ENCODE peak calls at places on chromosomes 4 and X, in six cellular contexts. Q is esophagus squamous epithelium, T is IMR-90, J is A549, M is tibial nerve, N is GM12892. F is an unnamed sample.

GRCh38 chr4:112279882-112280315 is 5.8 kb downstream of the TIFA start:
- DNase-seq in J (no peak), T (peak; percentile 13), M (no peak), N (no peak), Q (no peak), F (no peak)

GRCh38 chr4:88747351-88747750 is 49.7 kb upstream of the NAP1L5 start:
- DNase-seq in M (no peak), T (no peak), J (no peak), Q (no peak), N (no peak), F (no peak)

GRCh38 chr4:54217642-54218486 is 11.2 kb upstream of the PDGFRA start:
- DNase-seq in M (peak; percentile 92), J (peak; percentile 72), Q (peak; percentile 21), T (peak; percentile 83), N (no peak), F (peak; percentile 56)

GRCh38 chrX:73851014-73852009 is 288.3 kb downstream of the CHIC1 start:
- DNase-seq in J (no peak), Q (peak; percentile 61), T (peak; percentile 96), N (peak; percentile 28), M (no peak), F (no peak)

GRCh38 chr4:168558587-168558986 is 61.7 kb downstream of the PALLD start:
- DNase-seq in T (peak; percentile 60), Q (no peak), N (no peak), M (no peak), J (peak; percentile 50), F (no peak)

GRCh38 chr4:140703463-140703862 is 52.7 kb downstream of the TBC1D9 start:
- DNase-seq in T (peak; percentile 22), Q (no peak), J (no peak), N (no peak), M (no peak), F (no peak)

GRCh38 chr4:112327950-112328349 is 30.8 kb downstream of the ALPK1 start:
- DNase-seq in T (peak; percentile 72), J (peak; percentile 27), M (no peak), Q (no peak), N (no peak), F (no peak)

GRCh38 chrX:37380920-37381319 is 31.8 kb downstream of the PRRG1 start:
- DNase-seq in T (peak; percentile 82), Q (no peak), M (no peak), N (no peak), J (peak; percentile 39), F (peak; percentile 0)

GRCh38 chr4:61493470-61493869 is 293.3 kb downstream of the ADGRL3 start:
- DNase-seq in M (no peak), Q (no peak), N (no peak), T (no peak), J (peak; percentile 11), F (no peak)

GRCh38 chrX:151929131-151929530 is 16.4 kb downstream of the MAGEA4 start:
- DNase-seq in T (no peak), Q (no peak), N (no peak), J (no peak), M (no peak), F (no peak)

GRCh38 chrX:123962794-123963373 is 1.4 kb downstream of the STAG2 start:
- DNase-seq in Q (peak; percentile 23), M (peak; percentile 82), J (peak; percentile 94), T (peak; percentile 94), N (peak; percentile 25), F (peak; percentile 42)
- TF ChIP-seq POLR2A in Q (peak; percentile 67), M (peak; percentile 48), J (no peak), T (peak; percentile 72), N (peak; percentile 64), F (peak; percentile 39)

DNA sequence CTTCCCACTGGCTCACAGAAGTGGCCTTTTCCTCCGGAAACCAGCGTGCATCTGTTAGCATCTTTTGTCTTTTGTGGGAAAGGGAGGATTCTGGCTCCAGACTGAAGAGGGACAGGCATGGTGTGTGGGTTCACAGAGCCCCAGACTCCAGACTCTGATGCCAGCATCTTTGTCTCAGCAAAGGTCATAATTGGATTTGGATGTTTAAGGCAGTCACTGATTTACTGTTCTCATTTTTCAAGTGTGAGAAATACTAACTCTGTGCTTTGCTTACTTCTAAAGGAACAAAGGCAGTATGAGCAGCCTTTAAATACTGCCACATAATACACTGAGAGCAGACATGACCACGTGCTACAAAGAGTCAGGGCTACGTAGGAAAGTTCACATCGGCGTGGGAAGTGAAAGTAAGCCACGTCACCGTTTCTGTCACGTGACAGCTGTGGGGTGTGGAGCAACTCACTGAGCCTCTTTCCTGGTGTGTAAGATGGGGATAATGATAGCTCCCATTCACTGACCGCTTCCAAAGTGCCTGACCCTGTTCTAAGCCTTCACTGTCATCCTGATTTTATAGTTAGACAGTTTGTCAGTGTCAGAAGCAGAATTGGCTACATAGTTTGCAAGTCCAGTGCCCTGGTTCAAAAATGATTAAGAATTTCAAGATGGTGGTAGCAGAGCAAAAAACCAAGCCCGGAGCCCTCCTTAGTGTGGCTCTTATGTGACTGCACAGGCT is 24.8 kb upstream of the TMSB4X start:
- DNase-seq in N (no peak), T (peak; percentile 92), J (no peak), M (peak; percentile 82), Q (peak; percentile 32), F (no peak)
- TF ChIP-seq POLR2A in N (peak; percentile 95), T (peak; percentile 73), J (no peak), M (no peak), Q (no peak), F (no peak)

GRCh38 chr4:2757426-2757825 is 1.3 kb upstream of the TNIP2 start:
- DNase-seq in J (no peak), T (no peak), M (no peak), N (no peak), Q (no peak), F (no peak)

GRCh38 chr4:2754848-2755820 is 1.0 kb downstream of the TNIP2 start:
- DNase-seq in N (no peak), Q (no peak), T (no peak), M (no peak), J (no peak), F (no peak)

GRCh38 chr4:2753444-2753843 is 2.7 kb downstream of the TNIP2 start:
- DNase-seq in J (no peak), Q (no peak), M (no peak), N (no peak), T (no peak), F (no peak)

GRCh38 chr4:2756691-2757350 is 685 bp upstream of the TNIP2 start:
- DNase-seq in T (no peak), Q (no peak), M (no peak), N (no peak), J (no peak), F (no peak)

DNA sequence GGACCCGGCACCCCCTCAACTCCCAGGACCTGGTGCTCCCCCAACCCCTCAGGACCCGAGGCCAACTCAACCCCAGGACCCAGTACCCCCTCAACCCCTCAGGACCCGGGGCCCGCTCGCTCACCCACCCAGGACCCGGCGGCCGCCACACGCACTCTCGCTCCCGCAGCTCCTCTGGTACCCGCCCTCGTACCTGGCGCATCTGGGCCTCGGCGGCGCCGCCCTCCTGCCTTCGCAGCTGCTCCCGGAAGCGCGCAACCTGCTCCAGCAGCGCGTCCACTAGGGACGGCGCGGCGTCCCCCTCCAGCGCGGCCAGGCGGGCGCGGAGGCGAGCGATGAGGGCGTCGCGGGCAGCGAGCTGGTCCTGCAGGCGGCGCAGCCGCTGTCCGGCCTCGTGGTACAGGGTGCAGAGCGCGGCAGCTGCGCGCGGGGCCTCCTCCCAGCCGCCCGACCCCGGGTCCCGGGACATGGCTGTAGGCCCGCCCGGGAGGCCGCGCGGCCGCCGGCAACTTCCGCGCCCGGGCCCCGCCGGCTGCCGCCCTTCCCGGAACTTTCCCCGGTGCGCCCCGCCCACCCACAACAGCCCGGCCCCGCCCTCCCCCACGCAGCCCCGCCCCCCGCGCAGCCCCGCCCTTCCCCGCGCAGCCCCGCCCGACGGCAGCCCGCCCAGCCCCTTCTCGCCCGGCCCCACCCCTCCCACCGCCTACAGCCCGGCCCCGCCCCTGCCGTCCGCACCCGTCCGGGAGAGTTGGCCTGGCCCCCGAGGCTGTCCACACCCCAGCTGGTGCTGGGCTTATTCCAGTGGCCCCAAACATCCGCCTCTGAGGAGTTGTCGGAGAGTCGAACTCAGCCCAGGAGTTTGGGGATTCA is at the start of gene TNIP2:
- DNase-seq in Q (peak; percentile 42), M (peak; percentile 71), T (peak; percentile 73), J (peak; percentile 64), N (peak; percentile 93), F (peak; percentile 89)
- TF ChIP-seq POLR2A in Q (peak; percentile 55), M (peak; percentile 10), T (peak; percentile 34), J (peak; percentile 75), N (peak; percentile 75), F (peak; percentile 71)

DNA sequence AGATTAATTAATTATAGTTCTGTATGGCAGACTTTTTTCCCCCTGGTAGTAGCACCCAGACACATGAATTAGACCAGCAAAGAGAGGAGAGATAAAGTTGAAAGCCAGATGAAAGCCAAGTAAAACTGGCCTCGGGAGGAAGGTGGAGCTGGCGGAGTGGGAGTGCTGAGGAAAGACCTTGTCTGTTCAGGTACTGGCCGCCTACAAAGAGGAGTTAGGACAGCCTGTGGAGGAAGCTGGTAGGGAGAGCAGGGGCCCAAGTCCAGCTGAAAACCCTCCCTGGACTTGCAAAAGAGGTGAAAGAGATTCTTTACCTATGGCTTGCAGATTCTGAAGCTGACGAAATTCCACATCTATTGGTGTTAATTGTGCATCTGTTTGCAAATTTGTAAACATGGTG is 11.7 kb downstream of the SHROOM2 start:
- DNase-seq in Q (no peak), J (no peak), T (no peak), M (no peak), N (no peak), F (no peak)
- TF ChIP-seq POLR2A in Q (no peak), J (no peak), T (no peak), M (no peak), N (no peak), F (no peak)

GRCh38 chrX:129932137-129932791 is 26.3 kb downstream of the UTP14A start:
- DNase-seq in M (peak; percentile 85), N (peak; percentile 57), Q (peak; percentile 75), J (peak; percentile 94), T (peak; percentile 81), F (peak; percentile 79)
- TF ChIP-seq POLR2A in M (no peak), N (no peak), Q (no peak), J (peak; percentile 58), T (no peak), F (peak; percentile 42)